ENCODE peak calls at places on chromosome 15, in six cellular contexts. Y is HepG2, P is esophagus muscularis mucosa, J is transverse colon, V is endothelial cell of umbilical vein, K is HCT116. G is an unnamed sample. For H3K4me1, the result is how much of the 10 kb centered on the place peaks cover.

GRCh38 chr15:98803228-98804056 is 155.1 kb downstream of the IGF1R start:
- DNase-seq in Y (no peak), P (no peak), J (no peak), V (no peak), K (no peak), G (no peak)

GRCh38 chr15:45130291-45131000 is 652 bp downstream of the DUOX1 start:
- DNase-seq in Y (no peak), P (no peak), J (no peak), V (no peak), K (no peak), G (no peak)

GRCh38 chr15:58026051-58026450 is 39.5 kb downstream of the ALDH1A2 start:
- DNase-seq in Y (no peak), P (no peak), J (no peak), V (no peak), K (no peak), G (no peak)

GRCh38 chr15:93173369-93173768 is 84.4 kb upstream of the RGMA start:
- DNase-seq in Y (no peak), P (no peak), J (no peak), V (no peak), K (no peak), G (no peak)

GRCh38 chr15:40287968-40288367 is 5.1 kb upstream of the ANKRD63 start:
- DNase-seq in Y (no peak), P (no peak), J (no peak), V (no peak), K (no peak), G (no peak)

GRCh38 chr15:29071193-29071906 is 185.6 kb downstream of the APBA2 start:
- DNase-seq in Y (no peak), P (no peak), J (no peak), V (no peak), K (no peak), G (no peak)

GRCh38 chr15:35290301-35290721 is 205.2 kb upstream of the NANOGP8 start:
- DNase-seq in Y (no peak), P (no peak), J (peak), V (no peak), K (no peak), G (no peak)

GRCh38 chr15:67225336-67225735 is 29.1 kb downstream of the AAGAB start:
- DNase-seq in Y (no peak), P (no peak), J (no peak), V (no peak), K (no peak), G (no peak)

GRCh38 chr15:58179206-58179605 is 41.0 kb downstream of the AQP9 start:
- DNase-seq in Y (no peak), P (no peak), J (no peak), V (no peak), K (no peak), G (peak)

GRCh38 chr15:85412956-85413854 is 32.8 kb downstream of the AKAP13 start:
- DNase-seq in Y (peak), P (no peak), J (peak), V (peak), K (peak), G (no peak)

GRCh38 chr15:85415779-85416178 is 35.4 kb downstream of the AKAP13 start:
- DNase-seq in Y (no peak), P (no peak), J (no peak), V (no peak), K (no peak), G (no peak)

GRCh38 chr15:85414495-85414894 is 34.1 kb downstream of the AKAP13 start:
- DNase-seq in Y (no peak), P (no peak), J (no peak), V (peak), K (no peak), G (no peak)

GRCh38 chr15:85414991-85415390 is 34.6 kb downstream of the AKAP13 start:
- DNase-seq in Y (no peak), P (no peak), J (no peak), V (no peak), K (no peak), G (no peak)

DNA sequence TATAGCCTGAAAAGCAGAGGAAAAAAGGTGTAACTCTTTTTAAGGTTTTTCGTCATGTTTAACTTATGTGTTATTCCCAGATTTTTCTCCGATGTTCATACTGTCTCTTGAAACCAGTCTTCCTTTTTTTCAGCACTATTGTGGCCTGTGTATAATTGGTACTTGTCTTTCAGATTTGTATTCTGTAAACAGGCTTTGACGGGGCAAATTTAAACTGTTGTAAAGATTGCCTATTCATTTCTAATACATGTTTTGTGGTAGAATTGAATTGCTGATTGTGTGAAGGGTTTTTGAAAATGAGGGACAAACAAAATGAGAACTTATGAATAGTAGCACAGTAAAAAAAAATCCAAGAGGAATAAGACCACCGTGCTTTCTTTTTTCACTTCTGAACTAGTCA is 33.6 kb downstream of the AKAP13 start:
- DNase-seq in Y (no peak), P (no peak), J (no peak), V (peak), K (no peak), G (no peak)
- H3K4me3 ChIP-seq in Y (no peak), P (no peak), J (no peak), V (no peak), K (no peak), G (no peak)

GRCh38 chr15:63191895-63192603 is 2.6 kb downstream of the RAB8B start:
- DNase-seq in Y (no peak), P (no peak), J (peak), V (no peak), K (no peak), G (no peak)

GRCh38 chr15:63190993-63191392 is 1.6 kb downstream of the RAB8B start:
- DNase-seq in Y (no peak), P (no peak), J (no peak), V (no peak), K (no peak), G (no peak)

GRCh38 chr15:63188247-63188936 is 1.0 kb upstream of the RAB8B start:
- DNase-seq in Y (no peak), P (no peak), J (no peak), V (no peak), K (no peak), G (no peak)

GRCh38 chr15:63188937-63189871 is at the start of gene RAB8B:
- DNase-seq in Y (peak), P (peak), J (peak), V (peak), K (peak), G (peak)

DNA sequence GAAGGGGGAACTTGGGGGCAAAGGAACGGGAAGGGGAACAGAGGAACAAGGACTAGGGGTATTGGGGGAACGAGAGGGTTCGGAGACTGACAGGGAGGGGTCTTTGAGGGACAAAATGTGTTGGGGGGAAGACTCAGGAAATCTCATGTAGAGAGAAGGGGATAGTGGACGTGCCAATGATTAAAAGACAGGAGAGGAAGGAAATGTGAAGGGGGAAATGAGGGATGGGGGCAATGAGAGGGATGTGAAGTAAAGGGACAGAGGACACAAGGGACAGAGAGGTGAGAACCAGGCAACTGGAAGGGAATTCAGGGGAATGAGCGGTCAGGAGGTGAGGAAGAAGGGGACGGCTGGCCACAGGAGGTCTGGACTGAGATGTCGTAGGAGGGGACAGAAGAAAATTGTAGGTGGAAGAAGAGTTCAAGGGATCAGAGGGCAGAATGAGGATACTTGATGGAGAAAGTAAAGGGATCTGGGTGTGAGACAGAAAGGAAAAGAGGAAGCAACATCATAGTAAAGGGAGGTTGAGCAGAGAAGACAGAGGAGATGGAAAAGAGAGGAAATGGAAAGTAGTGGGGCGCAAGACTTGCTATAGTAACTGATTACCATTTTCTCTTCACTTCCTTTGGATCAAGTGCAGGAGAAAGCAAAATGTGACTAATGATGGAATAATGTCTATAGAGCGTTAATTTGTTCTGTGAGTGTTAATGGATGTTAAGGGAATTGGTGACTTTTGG is 717 bp downstream of the RAB8B start:
- DNase-seq in Y (no peak), P (no peak), J (no peak), V (peak), K (no peak), G (no peak)
- H3K4me1 ChIP-seq in Y (half or more), P (half or more), J (under half), V (under half), K (under half), G (under half)

GRCh38 chr15:79977431-79977940 is 6.5 kb upstream of the BCL2A1 start:
- DNase-seq in Y (no peak), P (no peak), J (peak), V (no peak), K (no peak), G (no peak)
- TF ChIP-seq POLR2AphosphoS5 in Y (no peak), P (no peak), J (no peak), V (no peak), K (no peak), G (no peak)

DNA sequence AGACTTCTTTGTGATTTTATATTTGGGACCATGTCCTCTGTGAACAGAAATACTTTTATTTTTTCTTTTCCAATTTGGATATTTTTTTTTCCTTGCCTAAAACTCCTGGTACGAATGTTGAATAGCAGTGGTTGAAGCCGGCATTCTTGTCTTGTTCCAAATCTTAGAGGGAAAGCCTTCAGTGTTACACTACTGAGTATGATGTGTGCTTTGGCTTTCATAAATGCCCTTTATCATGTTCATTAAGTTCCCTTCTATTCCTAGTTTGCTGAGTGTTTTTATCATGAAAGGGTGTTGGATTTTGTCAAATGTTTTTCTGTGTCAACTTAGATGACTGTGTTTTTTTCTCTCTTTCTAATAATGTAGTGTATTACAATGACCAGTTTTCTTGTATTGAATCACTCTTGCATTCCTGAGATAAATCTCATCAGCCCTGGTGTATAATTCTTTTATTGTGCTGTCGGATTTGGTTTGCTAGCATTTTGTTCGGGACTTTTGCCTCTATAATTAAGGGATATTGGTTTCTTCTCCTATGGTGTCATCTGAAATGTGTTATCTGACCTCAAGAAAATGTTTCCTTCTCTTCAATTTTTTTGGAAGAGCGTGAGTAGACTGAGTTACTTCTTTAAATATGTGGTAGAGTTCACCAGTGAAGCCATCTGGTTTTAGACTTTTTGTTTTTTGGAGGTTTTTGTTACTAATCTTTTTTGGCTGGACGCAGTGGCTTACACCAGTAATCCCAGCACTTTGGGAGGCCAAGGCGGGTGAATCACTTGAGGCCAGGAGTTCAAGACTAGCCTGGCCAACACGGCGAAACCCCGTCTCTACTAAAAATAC is 33.3 kb downstream of the MAP1A start:
- DNase-seq in Y (no peak), P (no peak), J (no peak), V (no peak), K (no peak), G (no peak)
- H3K4me3 ChIP-seq in Y (no peak), P (no peak), J (no peak), V (no peak), K (no peak), G (no peak)

GRCh38 chr15:75029378-75030022 is 6.1 kb downstream of the PPCDC start:
- DNase-seq in Y (peak), P (peak), J (peak), V (peak), K (peak), G (no peak)

GRCh38 chr15:75030023-75030413 is 6.6 kb downstream of the PPCDC start:
- DNase-seq in Y (no peak), P (no peak), J (no peak), V (no peak), K (no peak), G (no peak)

GRCh38 chr15:75027551-75027950 is 4.2 kb downstream of the PPCDC start:
- DNase-seq in Y (no peak), P (no peak), J (peak), V (no peak), K (no peak), G (no peak)

GRCh38 chr15:75030424-75030823 is 7.0 kb downstream of the PPCDC start:
- DNase-seq in Y (no peak), P (no peak), J (no peak), V (no peak), K (no peak), G (no peak)

GRCh38 chr15:75028991-75029377 is 5.6 kb downstream of the PPCDC start:
- DNase-seq in Y (no peak), P (no peak), J (no peak), V (no peak), K (no peak), G (no peak)
- H3K4me1 ChIP-seq in Y (under half), P (under half), J (under half), V (under half), K (under half), G (half or more)

GRCh38 chr15:78065973-78066946 is 11.3 kb downstream of the TBC1D2B start:
- DNase-seq in Y (no peak), P (no peak), J (no peak), V (no peak), K (no peak), G (no peak)

GRCh38 chr15:78069630-78070029 is 7.9 kb downstream of the TBC1D2B start:
- DNase-seq in Y (no peak), P (no peak), J (no peak), V (no peak), K (no peak), G (no peak)

GRCh38 chr15:78065284-78065872 is 12.1 kb downstream of the TBC1D2B start:
- DNase-seq in Y (peak), P (peak), J (peak), V (peak), K (no peak), G (peak)

GRCh38 chr15:78069052-78069414 is 8.5 kb downstream of the TBC1D2B start:
- DNase-seq in Y (no peak), P (no peak), J (no peak), V (peak), K (no peak), G (no peak)

GRCh38 chr15:78067328-78068241 is 9.9 kb downstream of the TBC1D2B start:
- DNase-seq in Y (no peak), P (no peak), J (no peak), V (peak), K (no peak), G (no peak)
- TF ChIP-seq POLR2AphosphoS5 in Y (no peak), P (no peak), J (no peak), V (no peak), K (no peak), G (no peak)

G was measured in vagina.